ENCODE peak calls at places on chromosome 2, in nine cellular contexts. O is Peyer's patch, A is K562, D is fibroblast of lung, C is AG04450, M is choroid plexus epithelial cell, G is stomach, F is A549, I is PC-9. E is an unnamed sample.

GRCh38 chr2:9696731-9697130 is 65.9 kb upstream of the YWHAQ start:
- DNase-seq in O (no peak), A (no peak), D (no peak), C (no peak), M (no peak), G (no peak), F (no peak), I (no peak), E (no peak)

GRCh38 chr2:24238158-24238557 is 63.3 kb downstream of the FAM228A start:
- DNase-seq in O (no peak), A (no peak), D (no peak), C (no peak), M (no peak), G (no peak), F (no peak), I (no peak), E (no peak)

GRCh38 chr2:33598472-33599174 is 476 bp downstream of the FAM98A start:
- DNase-seq in O (peak), A (peak), D (peak), C (no peak), M (peak), G (no peak), F (peak), I (peak), E (peak)

GRCh38 chr2:218021536-218022071 is 18.8 kb upstream of the TNS1 start:
- DNase-seq in O (no peak), A (no peak), D (no peak), C (no peak), M (no peak), G (no peak), F (no peak), I (no peak), E (no peak)

GRCh38 chr2:205800804-205801203 is 118.5 kb downstream of the NRP2 start:
- DNase-seq in O (no peak), A (no peak), D (peak), C (peak), M (peak), G (peak), F (peak), I (no peak), E (peak)

GRCh38 chr2:198424112-198424511 is 619.7 kb downstream of the PLCL1 start:
- DNase-seq in O (no peak), A (no peak), D (no peak), C (no peak), M (no peak), G (no peak), F (no peak), I (no peak), E (no peak)

GRCh38 chr2:183001948-183002347 is 36.3 kb downstream of the NCKAP1 start:
- DNase-seq in O (no peak), A (no peak), D (no peak), C (no peak), M (no peak), G (no peak), F (no peak), I (no peak), E (no peak)

GRCh38 chr2:119126650-119127049 is 31.9 kb downstream of the C1QL2 start:
- DNase-seq in O (peak), A (peak), D (no peak), C (no peak), M (peak), G (no peak), F (peak), I (peak), E (peak)

GRCh38 chr2:130806370-130806769 is 30.3 kb upstream of the ARHGEF4 start:
- DNase-seq in O (no peak), A (no peak), D (no peak), C (no peak), M (peak), G (no peak), F (no peak), I (no peak), E (no peak)

GRCh38 chr2:98572211-98572610 is 36.1 kb downstream of the COA5 start:
- DNase-seq in O (peak), A (no peak), D (no peak), C (no peak), M (no peak), G (no peak), F (no peak), I (no peak), E (no peak)

GRCh38 chr2:207066784-207067460 is 98.8 kb downstream of the KLF7 start:
- DNase-seq in O (no peak), A (no peak), D (peak), C (no peak), M (no peak), G (no peak), F (no peak), I (no peak), E (no peak)

GRCh38 chr2:71961289-71962027 is 186.2 kb downstream of the CYP26B1 start:
- DNase-seq in O (no peak), A (no peak), D (no peak), C (no peak), M (no peak), G (no peak), F (no peak), I (no peak), E (no peak)

GRCh38 chr2:173651891-173652290 is 297.2 kb downstream of the CDCA7 start:
- DNase-seq in O (no peak), A (no peak), D (no peak), C (no peak), M (no peak), G (no peak), F (no peak), I (no peak), E (no peak)

GRCh38 chr2:30503007-30503691 is 56.1 kb downstream of the LCLAT1 start:
- DNase-seq in O (no peak), A (no peak), D (no peak), C (no peak), M (peak), G (no peak), F (no peak), I (no peak), E (peak)

GRCh38 chr2:164542584-164543021 is 78.7 kb downstream of the GRB14 start:
- DNase-seq in O (no peak), A (no peak), D (peak), C (no peak), M (peak), G (no peak), F (peak), I (peak), E (peak)

GRCh38 chr2:1569879-1570450 is 156.7 kb downstream of the TPO start:
- DNase-seq in O (no peak), A (no peak), D (no peak), C (no peak), M (no peak), G (no peak), F (no peak), I (no peak), E (no peak)

GRCh38 chr2:179536185-179536584 is 271.6 kb upstream of the SESTD1 start:
- DNase-seq in O (no peak), A (no peak), D (peak), C (no peak), M (peak), G (no peak), F (no peak), I (no peak), E (peak)

GRCh38 chr2:82089518-82089917 is 1785.0 kb upstream of the LRRTM1 start:
- DNase-seq in O (no peak), A (no peak), D (no peak), C (no peak), M (no peak), G (no peak), F (no peak), I (no peak), E (no peak)

GRCh38 chr2:40451926-40452605 is at the start of gene SLC8A1:
- DNase-seq in O (no peak), A (no peak), D (peak), C (no peak), M (peak), G (no peak), F (peak), I (peak), E (peak)

GRCh38 chr2:15158117-15158516 is 403.0 kb downstream of the NBAS start:
- DNase-seq in O (no peak), A (no peak), D (no peak), C (no peak), M (no peak), G (no peak), F (no peak), I (no peak), E (no peak)

GRCh38 chr2:120809151-120809550 is 73.5 kb downstream of the GLI2 start:
- DNase-seq in O (no peak), A (no peak), D (peak), C (no peak), M (no peak), G (no peak), F (no peak), I (no peak), E (no peak)

GRCh38 chr2:78408795-78409118 is 616.7 kb upstream of the REG3G start:
- DNase-seq in O (no peak), A (no peak), D (no peak), C (no peak), M (no peak), G (no peak), F (no peak), I (no peak), E (no peak)

GRCh38 chr2:165687376-165687775 is 106.7 kb downstream of the GALNT3 start:
- DNase-seq in O (no peak), A (no peak), D (peak), C (no peak), M (no peak), G (no peak), F (no peak), I (no peak), E (no peak)
- H3K4me3 ChIP-seq in O (no peak), A (no peak), D (no peak), C (no peak), M (no peak), G (no peak), F (no peak), I (no peak), E (no peak)

DNA sequence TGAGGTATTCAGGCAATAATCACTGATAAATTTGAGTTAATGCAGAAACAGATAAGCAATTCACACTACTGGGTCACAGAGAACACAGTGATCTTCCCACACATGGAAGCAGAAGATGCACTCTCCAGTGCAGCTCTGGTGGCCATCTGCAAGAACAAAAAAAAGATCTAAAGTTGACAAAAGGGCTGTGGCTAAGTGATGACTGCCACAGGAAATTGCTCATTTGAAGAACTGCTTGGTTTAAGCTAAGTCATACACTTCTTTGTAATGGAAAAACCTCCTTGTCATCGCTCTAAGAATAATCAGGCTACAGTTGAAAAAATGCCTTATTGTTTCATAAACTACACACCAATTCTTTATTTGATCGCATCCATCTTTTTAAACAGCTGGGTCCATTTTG is 115.1 kb downstream of the DTNB start:
- DNase-seq in O (no peak), A (no peak), D (peak), C (peak), M (peak), G (no peak), F (no peak), I (no peak), E (peak)
- H3K4me3 ChIP-seq in O (no peak), A (no peak), D (no peak), C (no peak), M (no peak), G (no peak), F (no peak), I (no peak), E (no peak)

DNA sequence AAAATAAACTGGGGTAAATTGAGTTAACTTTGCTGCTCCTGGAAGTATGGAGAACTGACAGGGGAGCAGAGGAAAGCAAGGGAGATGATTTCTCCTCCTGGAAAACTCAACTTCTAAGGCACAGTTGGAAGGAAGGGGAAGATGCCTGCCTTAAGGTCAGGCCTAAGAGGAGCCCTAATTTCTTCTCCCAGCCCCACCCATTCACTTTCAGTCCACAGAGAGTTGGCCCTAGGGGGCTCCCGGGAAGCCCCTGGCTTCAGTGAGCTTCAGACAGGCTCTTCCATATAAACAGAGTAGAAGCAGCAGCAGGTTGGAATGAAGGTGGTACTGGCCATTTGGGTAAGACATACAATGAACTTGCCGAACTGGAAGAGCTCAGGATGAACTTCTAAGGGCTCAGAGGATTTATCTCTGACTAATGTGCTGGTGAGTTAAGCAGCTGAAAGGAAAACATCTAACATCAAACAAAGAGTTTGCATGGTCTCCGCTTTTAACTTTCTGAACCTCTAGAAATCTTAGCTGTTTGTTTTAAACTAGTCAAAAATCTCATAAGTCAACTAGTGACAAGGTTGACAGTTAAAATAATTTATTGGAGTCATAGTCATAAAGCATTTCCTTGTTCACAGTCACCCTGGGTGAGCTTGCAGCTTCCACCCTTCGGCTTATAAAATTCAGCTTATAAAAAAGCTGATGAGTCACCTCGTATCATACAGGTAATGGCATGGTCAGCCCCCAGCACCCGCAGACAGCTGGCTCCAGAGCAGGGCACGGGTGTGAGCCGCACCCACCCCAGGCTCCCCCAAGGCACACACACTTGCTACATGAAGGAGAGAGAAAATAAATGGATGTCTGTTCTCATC is 9.8 kb downstream of the MALL start:
- DNase-seq in O (no peak), A (no peak), D (peak), C (no peak), M (peak), G (no peak), F (peak), I (peak), E (peak)
- H3K4me3 ChIP-seq in O (no peak), A (no peak), D (no peak), C (no peak), M (no peak), G (no peak), F (peak), I (peak), E (no peak)

GRCh38 chr2:204751472-204751871 is 206.2 kb downstream of the PARD3B start:
- DNase-seq in O (no peak), A (no peak), D (no peak), C (no peak), M (no peak), G (no peak), F (no peak), I (no peak), E (no peak)

GRCh38 chr2:204754898-204755297 is 209.6 kb downstream of the PARD3B start:
- DNase-seq in O (no peak), A (no peak), D (no peak), C (no peak), M (no peak), G (no peak), F (no peak), I (no peak), E (no peak)

GRCh38 chr2:204753841-204754240 is 208.6 kb downstream of the PARD3B start:
- DNase-seq in O (no peak), A (no peak), D (no peak), C (no peak), M (peak), G (no peak), F (no peak), I (no peak), E (peak)

GRCh38 chr2:204748286-204748685 is 203.0 kb downstream of the PARD3B start:
- DNase-seq in O (no peak), A (no peak), D (no peak), C (no peak), M (no peak), G (no peak), F (no peak), I (no peak), E (no peak)

GRCh38 chr2:204749319-204749718 is 204.0 kb downstream of the PARD3B start:
- DNase-seq in O (no peak), A (no peak), D (peak), C (no peak), M (peak), G (no peak), F (no peak), I (no peak), E (peak)
- H3K4me3 ChIP-seq in O (no peak), A (no peak), D (no peak), C (no peak), M (no peak), G (no peak), F (no peak), I (no peak), E (no peak)

DNA sequence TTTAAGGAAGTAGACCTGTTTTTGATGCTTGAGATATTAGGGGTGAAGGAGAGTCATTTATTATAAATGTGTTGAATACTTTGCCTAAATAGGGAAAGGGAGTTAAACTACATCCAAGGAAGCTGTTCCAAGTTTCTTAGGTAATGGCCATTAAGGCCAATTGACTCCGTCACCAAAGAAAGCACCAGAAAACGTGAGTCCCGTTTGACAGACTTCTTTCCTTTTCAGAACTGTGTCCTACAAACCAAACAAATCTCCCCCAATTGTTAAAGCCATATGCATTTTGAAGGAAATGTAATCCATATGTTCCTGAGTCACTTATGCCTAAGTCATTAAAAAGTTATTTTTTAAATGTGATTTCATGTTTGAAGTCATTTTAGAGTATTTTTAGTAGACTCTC is 133.6 kb downstream of the RHBDD1 start:
- DNase-seq in O (no peak), A (no peak), D (peak), C (no peak), M (no peak), G (no peak), F (no peak), I (no peak), E (no peak)
- H3K4me3 ChIP-seq in O (no peak), A (no peak), D (no peak), C (no peak), M (no peak), G (no peak), F (no peak), I (no peak), E (no peak)

GRCh38 chr2:122656403-122656802 is 901.0 kb downstream of the TSN start:
- DNase-seq in O (no peak), A (no peak), D (no peak), C (no peak), M (no peak), G (no peak), F (no peak), I (no peak), E (no peak)

GRCh38 chr2:122663737-122664136 is 908.3 kb downstream of the TSN start:
- DNase-seq in O (no peak), A (no peak), D (no peak), C (no peak), M (no peak), G (no peak), F (no peak), I (no peak), E (no peak)

DNA sequence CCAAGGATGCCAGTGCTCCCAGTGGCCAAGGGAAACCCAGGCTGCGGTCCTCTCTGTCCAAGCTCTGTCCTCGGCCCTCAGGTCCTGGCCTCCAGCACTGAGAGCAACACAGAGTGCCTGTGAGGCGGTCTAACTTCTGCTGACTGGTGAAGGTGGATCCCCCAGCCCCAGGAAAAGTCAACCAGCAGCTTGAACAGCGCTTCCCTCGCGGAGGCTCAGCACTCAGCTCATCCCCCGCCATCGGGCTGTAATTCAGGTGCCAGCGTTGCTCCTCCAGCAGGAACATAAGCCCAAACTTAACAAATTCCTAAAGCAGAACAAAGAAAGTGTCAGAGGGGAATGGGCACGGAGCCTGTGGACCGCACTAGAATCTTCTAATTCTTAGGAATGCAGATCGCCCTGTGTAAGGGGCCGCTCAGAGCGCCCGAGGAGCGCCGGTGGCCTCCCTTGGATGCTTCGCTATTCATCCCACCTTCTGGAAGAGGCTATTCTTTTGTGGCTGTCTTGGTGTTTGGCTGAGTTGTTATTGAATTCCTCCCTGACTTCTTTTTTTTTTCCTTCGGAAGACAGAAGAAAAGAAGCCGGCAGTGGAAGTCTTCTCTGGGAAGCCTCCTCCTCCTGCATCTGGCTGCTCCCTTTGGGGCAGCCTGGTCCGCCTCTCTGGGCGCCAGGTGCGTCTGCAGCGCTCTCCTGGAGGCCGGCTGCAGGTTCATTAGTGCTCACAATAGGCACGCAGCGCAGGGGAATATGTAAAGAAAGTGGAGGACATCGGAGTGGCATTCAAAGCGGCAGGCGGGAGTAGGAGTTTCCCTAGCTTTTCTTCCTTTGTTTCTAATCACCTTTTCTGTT is 905.6 kb downstream of the TSN start:
- DNase-seq in O (no peak), A (no peak), D (no peak), C (no peak), M (no peak), G (no peak), F (no peak), I (no peak), E (no peak)
- H3K4me3 ChIP-seq in O (no peak), A (no peak), D (no peak), C (no peak), M (no peak), G (no peak), F (no peak), I (no peak), E (peak)